ENCODE peak calls at places on chromosomes 16 and 17, in ten cellular contexts. F, E, T, Q, H, R, X, A, Y and P are unnamed samples.

GRCh38 chr16:78437352-78437968 is 338.0 kb downstream of the WWOX start:
- DNase-seq in Y (no peak), X (no peak), F (no peak), T (no peak), A (peak; percentile 1), H (peak; percentile 76), Q (peak; percentile 38), E (no peak), R (peak; percentile 65), P (no peak)

GRCh38 chr16:3401719-3402397 is 843 bp downstream of the ZNF174 start:
- DNase-seq in R (peak; percentile 61), X (no peak), A (peak; percentile 18), H (peak; percentile 51), F (no peak), E (no peak), Y (no peak), Q (peak; percentile 29), T (no peak), P (no peak)

GRCh38 chr17:9937164-9937835 is 32.2 kb upstream of the RCVRN start:
- DNase-seq in Q (no peak), H (no peak), F (no peak), X (peak; percentile 16), A (no peak), R (no peak), T (no peak), E (peak; percentile 81), Y (no peak), P (no peak)

GRCh38 chr17:33575046-33575445 is 282.0 kb upstream of the ASIC2 start:
- DNase-seq in F (no peak), X (no peak), Q (no peak), T (no peak), Y (no peak), R (no peak), E (no peak), A (no peak), H (no peak), P (no peak)

GRCh38 chr17:65537845-65538678 is 23.4 kb downstream of the AXIN2 start:
- DNase-seq in R (no peak), F (no peak), Y (no peak), T (no peak), Q (no peak), E (no peak), A (no peak), X (no peak), H (no peak), P (no peak)

GRCh38 chr16:84839956-84840355 is 20.2 kb downstream of the CRISPLD2 start:
- DNase-seq in R (peak; percentile 78), A (peak; percentile 86), F (no peak), E (no peak), H (peak; percentile 66), Q (peak; percentile 58), X (no peak), Y (no peak), T (no peak), P (no peak)

GRCh38 chr17:47660064-47660492 is 10.4 kb downstream of the KPNB1 start:
- DNase-seq in A (no peak), E (no peak), Q (no peak), H (no peak), F (no peak), X (no peak), T (no peak), R (no peak), Y (no peak), P (no peak)

GRCh38 chr17:52938623-52939230 is 780.2 kb upstream of the CA10 start:
- DNase-seq in E (no peak), T (no peak), X (no peak), R (no peak), H (no peak), A (no peak), Y (no peak), Q (no peak), F (no peak), P (no peak)

GRCh38 chr17:28499366-28499668 is 6.8 kb upstream of the FOXN1 start:
- DNase-seq in E (no peak), X (no peak), H (no peak), F (no peak), A (no peak), T (no peak), Y (no peak), R (no peak), Q (no peak), P (no peak)

GRCh38 chr17:5419959-5420653 is at the start of gene RPAIN:
- DNase-seq in R (peak; percentile 98), X (peak; percentile 92), F (peak; percentile 85), H (peak; percentile 92), A (peak; percentile 80), Y (peak; percentile 86), Q (peak; percentile 95), T (peak; percentile 92), E (peak; percentile 94), P (peak; percentile 94)

GRCh38 chr16:19375561-19376158 is 42.0 kb upstream of the TMC5 start:
- DNase-seq in X (no peak), A (peak; percentile 56), T (no peak), E (peak; percentile 32), F (no peak), Q (peak; percentile 73), H (peak; percentile 67), R (peak; percentile 74), Y (peak; percentile 67), P (no peak)

GRCh38 chr16:1620391-1620790 is 8.2 kb downstream of the CRAMP1 start:
- DNase-seq in H (no peak), T (no peak), Y (no peak), F (no peak), A (no peak), X (no peak), Q (no peak), R (no peak), E (no peak), P (no peak)

GRCh38 chr17:78342438-78343098 is 17.3 kb downstream of the SOCS3 start:
- DNase-seq in Q (peak; percentile 71), E (peak; percentile 77), A (peak; percentile 88), Y (peak; percentile 66), H (peak; percentile 53), F (no peak), R (peak; percentile 83), T (peak; percentile 63), X (peak; percentile 53), P (peak; percentile 78)

GRCh38 chr16:9092282-9092962 is 978 bp downstream of the HAPSTR1 start:
- DNase-seq in X (peak; percentile 67), A (no peak), Y (no peak), R (peak; percentile 71), H (peak; percentile 66), Q (no peak), E (peak; percentile 70), T (no peak), F (no peak), P (peak; percentile 73)

DNA sequence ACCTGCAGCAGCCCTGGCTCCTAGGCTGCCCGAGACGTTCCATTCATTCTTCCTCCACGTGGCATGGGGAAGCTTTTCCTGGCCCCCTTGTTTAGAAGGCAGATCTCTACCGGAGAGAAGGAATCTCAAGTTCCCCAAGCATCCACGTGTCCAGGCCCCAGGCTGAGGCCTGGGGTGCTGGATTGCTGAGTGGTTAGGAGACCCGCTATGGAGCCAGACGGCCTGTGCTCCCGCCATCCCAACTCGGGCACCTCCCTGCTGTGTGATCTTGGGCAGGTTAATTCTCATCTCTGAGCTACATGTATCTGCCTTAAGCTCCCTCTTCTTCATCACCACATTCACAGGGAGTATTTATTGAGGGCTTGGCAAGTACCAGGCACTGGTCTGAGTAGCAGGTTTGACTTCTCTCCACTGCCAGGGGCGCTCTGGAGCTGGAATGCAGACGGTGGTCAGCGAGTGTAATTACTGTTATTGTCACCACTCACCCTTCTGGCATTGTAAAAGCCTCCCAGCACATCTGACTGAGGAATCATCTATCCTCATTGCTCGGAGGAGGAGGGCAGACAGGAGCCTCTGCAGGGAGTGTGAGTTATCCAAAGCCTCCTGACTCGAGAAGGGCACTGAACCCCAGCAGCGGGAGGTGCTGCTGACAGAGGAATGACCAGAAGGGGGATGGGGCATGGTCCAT is 1.1 kb upstream of the ADGRG1 start:
- DNase-seq in X (no peak), R (peak; percentile 88), Q (peak; percentile 64), E (no peak), H (peak; percentile 71), F (no peak), A (peak; percentile 85), T (no peak), Y (no peak), P (no peak)
- TF ChIP-seq CTCF in X (no peak), R (peak; percentile 66), Q (no peak), E (no peak), H (peak; percentile 44), F (no peak), A (peak; percentile 54), T (peak; percentile 17), Y (no peak), P (no peak)

DNA sequence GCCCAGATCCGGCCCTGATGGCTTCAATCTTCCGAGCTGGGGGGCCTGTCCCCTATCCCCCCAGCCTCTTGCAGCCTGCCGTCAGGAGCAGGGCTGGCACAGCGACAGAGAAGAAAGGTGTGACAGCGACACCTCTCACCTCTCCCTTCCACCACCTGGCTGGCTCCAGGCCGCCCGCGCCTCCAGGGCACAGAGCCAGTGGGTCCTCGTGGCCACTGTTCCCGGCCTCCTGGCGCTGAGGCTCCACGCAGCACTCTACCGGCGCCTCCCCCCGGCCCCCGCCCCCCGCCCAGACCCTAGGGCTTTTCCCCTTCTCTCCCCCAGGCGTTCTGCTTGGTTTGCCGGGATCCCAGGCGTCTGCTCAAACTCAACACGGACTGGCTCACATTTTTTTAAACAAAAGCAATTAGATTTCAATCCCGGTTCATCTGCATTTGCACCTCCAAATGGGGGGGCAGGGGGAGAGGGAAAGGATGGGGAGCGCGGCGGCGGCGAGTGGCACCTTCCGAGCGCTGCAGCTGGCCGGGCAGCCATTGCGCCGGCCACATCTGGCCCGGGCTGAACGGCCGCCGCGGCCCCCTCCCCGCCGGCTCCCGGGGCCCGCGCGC is 12.8 kb upstream of the CBX8 start:
- DNase-seq in X (no peak), T (no peak), A (no peak), Q (no peak), H (peak; percentile 55), Y (no peak), F (no peak), E (no peak), R (peak; percentile 79), P (no peak)
- H3K4me1 ChIP-seq in X (peaks cover 33% of the 10 kb centered on the region), T (peaks cover 53% of the 10 kb centered on the region), A (peaks cover 12% of the 10 kb centered on the region), Q (peaks cover 40% of the 10 kb centered on the region), H (peaks cover 49% of the 10 kb centered on the region), Y (peaks cover 42% of the 10 kb centered on the region), F (peaks cover 33% of the 10 kb centered on the region), E (peaks cover 44% of the 10 kb centered on the region), R (no peaks in the 10 kb centered on the region), P (peaks cover 17% of the 10 kb centered on the region)

DNA sequence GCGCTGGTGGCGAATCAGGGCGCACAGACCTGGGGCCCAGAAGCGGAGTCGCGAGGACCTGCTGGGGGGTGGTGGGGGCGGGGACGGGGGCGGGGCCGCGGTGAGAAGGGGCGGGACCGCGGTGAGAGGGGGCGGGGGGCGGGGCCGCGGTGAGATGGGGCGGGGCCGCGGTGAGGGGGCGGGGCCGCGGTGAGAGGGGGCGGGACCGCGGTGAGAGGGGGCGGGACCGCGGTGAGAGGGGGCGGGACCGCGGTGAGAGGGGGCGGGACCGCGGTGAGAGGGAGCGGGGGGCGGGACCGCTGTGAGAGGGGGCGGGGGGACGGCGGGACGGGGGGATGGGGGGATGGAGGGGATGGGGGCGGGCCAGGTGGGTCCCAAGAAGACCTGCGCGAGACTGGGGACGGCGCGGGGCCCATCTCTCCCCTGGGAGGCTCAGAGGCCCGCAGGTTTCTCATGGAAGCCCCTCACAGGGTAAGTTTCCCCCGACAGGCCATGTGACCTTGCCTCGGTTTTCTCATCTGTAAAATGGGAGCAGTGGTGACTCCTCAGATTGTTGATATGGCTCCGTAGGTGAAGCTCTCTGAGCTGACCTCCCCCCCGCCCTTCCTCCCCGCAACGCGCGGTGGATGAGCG is 28.6 kb upstream of the DBNDD1 start:
- DNase-seq in X (no peak), A (no peak), Q (no peak), H (peak; percentile 71), F (no peak), T (peak; percentile 17), R (peak; percentile 57), E (no peak), Y (no peak), P (peak; percentile 52)
- H3K4me3 ChIP-seq in X (peak overlapping the region; percentile 51), A (peak overlapping the region; percentile 20), Q (peak overlapping the region; percentile 72), H (peak overlapping the region; percentile 70), F (peak overlapping the region; percentile 25), T (peak overlapping the region; percentile 43), R (peak overlapping the region; percentile 65), E (peak overlapping the region; percentile 47), Y (peak overlapping the region; percentile 40), P (peak overlapping the region; percentile 61)

GRCh38 chr17:75587718-75588545 is at the start of gene MYO15B:
- DNase-seq in Q (no peak), T (peak; percentile 64), Y (peak; percentile 25), H (peak; percentile 79), E (peak; percentile 77), X (peak; percentile 85), A (no peak), R (peak; percentile 93), F (no peak), P (peak; percentile 78)
- TF ChIP-seq CTCF in Q (no peak), T (peak; percentile 73), Y (peak; percentile 72), H (peak; percentile 20), E (peak; percentile 34), X (peak; percentile 46), A (no peak), R (peak; percentile 64), F (peak; percentile 26), P (peak; percentile 17)